ENCODE peak calls at places on chromosomes 6 and 20, in nine cellular contexts. One of them, this sample, is unnamed.

GRCh38 chr20:9235518-9235917 is 166.6 kb downstream of the PLCB4 start:
- DNase-seq in cardiac muscle cell: no peak
- DNase-seq in mammary epithelial cell: peak; percentile 38
- DNase-seq in GM23338: no peak
- DNase-seq in IMR-90: peak; percentile 75
- DNase-seq in A549: no peak
- DNase-seq in heart right ventricle: no peak
- DNase-seq in left ventricle myocardium inferior: no peak
- DNase-seq in astrocyte: peak; percentile 46
- DNase-seq in this sample: no peak

GRCh38 chr6:19303381-19303780 is 533.8 kb upstream of the ID4 start:
- DNase-seq in cardiac muscle cell: no peak
- DNase-seq in mammary epithelial cell: no peak
- DNase-seq in GM23338: no peak
- DNase-seq in IMR-90: no peak
- DNase-seq in A549: no peak
- DNase-seq in heart right ventricle: no peak
- DNase-seq in left ventricle myocardium inferior: no peak
- DNase-seq in astrocyte: peak; percentile 10
- DNase-seq in this sample: no peak

GRCh38 chr6:5634525-5634924 is 372.2 kb downstream of the NRN1 start:
- DNase-seq in cardiac muscle cell: no peak
- DNase-seq in mammary epithelial cell: no peak
- DNase-seq in GM23338: no peak
- DNase-seq in IMR-90: peak; percentile 8
- DNase-seq in A549: no peak
- DNase-seq in heart right ventricle: no peak
- DNase-seq in left ventricle myocardium inferior: no peak
- DNase-seq in astrocyte: no peak
- DNase-seq in this sample: no peak

GRCh38 chr6:136860043-136860442 is 37.7 kb downstream of the PEX7 start:
- DNase-seq in cardiac muscle cell: no peak
- DNase-seq in mammary epithelial cell: peak; percentile 12
- DNase-seq in GM23338: no peak
- DNase-seq in IMR-90: no peak
- DNase-seq in A549: no peak
- DNase-seq in heart right ventricle: no peak
- DNase-seq in left ventricle myocardium inferior: no peak
- DNase-seq in astrocyte: peak; percentile 5
- DNase-seq in this sample: no peak

GRCh38 chr20:29744071-29744470 is 1513.4 kb upstream of the DEFB115 start:
- DNase-seq in cardiac muscle cell: no peak
- DNase-seq in mammary epithelial cell: no peak
- DNase-seq in GM23338: no peak
- DNase-seq in IMR-90: no peak
- DNase-seq in A549: no peak
- DNase-seq in heart right ventricle: no peak
- DNase-seq in left ventricle myocardium inferior: no peak
- DNase-seq in astrocyte: no peak
- DNase-seq in this sample: no peak

GRCh38 chr6:138498575-138499302 is 555 bp downstream of the NHSL1 start:
- DNase-seq in cardiac muscle cell: no peak
- DNase-seq in mammary epithelial cell: no peak
- DNase-seq in GM23338: no peak
- DNase-seq in IMR-90: no peak
- DNase-seq in A549: no peak
- DNase-seq in heart right ventricle: no peak
- DNase-seq in left ventricle myocardium inferior: no peak
- DNase-seq in astrocyte: peak; percentile 32
- DNase-seq in this sample: no peak

GRCh38 chr6:2109796-2110195 is 135.6 kb downstream of the GMDS start:
- DNase-seq in cardiac muscle cell: no peak
- DNase-seq in mammary epithelial cell: no peak
- DNase-seq in GM23338: no peak
- DNase-seq in IMR-90: no peak
- DNase-seq in A549: no peak
- DNase-seq in heart right ventricle: no peak
- DNase-seq in left ventricle myocardium inferior: no peak
- DNase-seq in astrocyte: no peak
- DNase-seq in this sample: no peak

GRCh38 chr20:47809561-47809960 is 24.3 kb upstream of the SULF2 start:
- DNase-seq in cardiac muscle cell: no peak
- DNase-seq in mammary epithelial cell: peak; percentile 95
- DNase-seq in GM23338: no peak
- DNase-seq in IMR-90: no peak
- DNase-seq in A549: no peak
- DNase-seq in heart right ventricle: no peak
- DNase-seq in left ventricle myocardium inferior: no peak
- DNase-seq in astrocyte: peak; percentile 23
- DNase-seq in this sample: peak; percentile 75

GRCh38 chr6:107547061-107547840 is 57.3 kb downstream of the SOBP start:
- DNase-seq in cardiac muscle cell: no peak
- DNase-seq in mammary epithelial cell: no peak
- DNase-seq in GM23338: no peak
- DNase-seq in IMR-90: no peak
- DNase-seq in A549: no peak
- DNase-seq in heart right ventricle: no peak
- DNase-seq in left ventricle myocardium inferior: no peak
- DNase-seq in astrocyte: no peak
- DNase-seq in this sample: no peak

GRCh38 chr20:60453388-60453787 is 495.2 kb downstream of the CDH26 start:
- DNase-seq in cardiac muscle cell: no peak
- DNase-seq in mammary epithelial cell: no peak
- DNase-seq in GM23338: no peak
- DNase-seq in IMR-90: no peak
- DNase-seq in A549: no peak
- DNase-seq in heart right ventricle: no peak
- DNase-seq in left ventricle myocardium inferior: no peak
- DNase-seq in astrocyte: no peak
- DNase-seq in this sample: no peak

GRCh38 chr20:45962031-45962755 is 9.8 kb downstream of the ZNF335 start:
- DNase-seq in cardiac muscle cell: no peak
- DNase-seq in mammary epithelial cell: no peak
- DNase-seq in GM23338: no peak
- DNase-seq in IMR-90: no peak
- DNase-seq in A549: no peak
- DNase-seq in heart right ventricle: no peak
- DNase-seq in left ventricle myocardium inferior: no peak
- DNase-seq in astrocyte: no peak
- DNase-seq in this sample: peak; percentile 35

GRCh38 chr6:111173341-111173740 is 86.0 kb downstream of the SLC16A10 start:
- DNase-seq in cardiac muscle cell: no peak
- DNase-seq in mammary epithelial cell: peak; percentile 26
- DNase-seq in GM23338: peak; percentile 32
- DNase-seq in IMR-90: no peak
- DNase-seq in A549: no peak
- DNase-seq in heart right ventricle: no peak
- DNase-seq in left ventricle myocardium inferior: no peak
- DNase-seq in astrocyte: no peak
- DNase-seq in this sample: peak; percentile 55

GRCh38 chr6:101668496-101668895 is 275.0 kb downstream of the GRIK2 start:
- DNase-seq in cardiac muscle cell: no peak
- DNase-seq in mammary epithelial cell: peak; percentile 91
- DNase-seq in GM23338: no peak
- DNase-seq in IMR-90: no peak
- DNase-seq in A549: no peak
- DNase-seq in heart right ventricle: no peak
- DNase-seq in left ventricle myocardium inferior: no peak
- DNase-seq in astrocyte: peak; percentile 4
- DNase-seq in this sample: no peak

GRCh38 chr20:44356353-44356723 is 839 bp downstream of the HNF4A start:
- DNase-seq in cardiac muscle cell: no peak
- DNase-seq in mammary epithelial cell: no peak
- DNase-seq in GM23338: no peak
- DNase-seq in IMR-90: no peak
- DNase-seq in A549: no peak
- DNase-seq in heart right ventricle: no peak
- DNase-seq in left ventricle myocardium inferior: no peak
- DNase-seq in astrocyte: no peak
- DNase-seq in this sample: no peak

GRCh38 chr20:44354979-44355502 is 458 bp upstream of the HNF4A start:
- DNase-seq in cardiac muscle cell: no peak
- DNase-seq in mammary epithelial cell: no peak
- DNase-seq in GM23338: no peak
- DNase-seq in IMR-90: no peak
- DNase-seq in A549: peak; percentile 65
- DNase-seq in heart right ventricle: no peak
- DNase-seq in left ventricle myocardium inferior: no peak
- DNase-seq in astrocyte: no peak
- DNase-seq in this sample: no peak

GRCh38 chr20:44357020-44357419 is 1.5 kb downstream of the HNF4A start:
- DNase-seq in cardiac muscle cell: no peak
- DNase-seq in mammary epithelial cell: no peak
- DNase-seq in GM23338: no peak
- DNase-seq in IMR-90: no peak
- DNase-seq in A549: no peak
- DNase-seq in heart right ventricle: no peak
- DNase-seq in left ventricle myocardium inferior: no peak
- DNase-seq in astrocyte: no peak
- DNase-seq in this sample: no peak

GRCh38 chr20:44357555-44358130 is 2.1 kb downstream of the HNF4A start:
- DNase-seq in cardiac muscle cell: no peak
- DNase-seq in mammary epithelial cell: no peak
- DNase-seq in GM23338: no peak
- DNase-seq in IMR-90: no peak
- DNase-seq in A549: no peak
- DNase-seq in heart right ventricle: no peak
- DNase-seq in left ventricle myocardium inferior: peak; percentile 41
- DNase-seq in astrocyte: no peak
- DNase-seq in this sample: no peak

DNA sequence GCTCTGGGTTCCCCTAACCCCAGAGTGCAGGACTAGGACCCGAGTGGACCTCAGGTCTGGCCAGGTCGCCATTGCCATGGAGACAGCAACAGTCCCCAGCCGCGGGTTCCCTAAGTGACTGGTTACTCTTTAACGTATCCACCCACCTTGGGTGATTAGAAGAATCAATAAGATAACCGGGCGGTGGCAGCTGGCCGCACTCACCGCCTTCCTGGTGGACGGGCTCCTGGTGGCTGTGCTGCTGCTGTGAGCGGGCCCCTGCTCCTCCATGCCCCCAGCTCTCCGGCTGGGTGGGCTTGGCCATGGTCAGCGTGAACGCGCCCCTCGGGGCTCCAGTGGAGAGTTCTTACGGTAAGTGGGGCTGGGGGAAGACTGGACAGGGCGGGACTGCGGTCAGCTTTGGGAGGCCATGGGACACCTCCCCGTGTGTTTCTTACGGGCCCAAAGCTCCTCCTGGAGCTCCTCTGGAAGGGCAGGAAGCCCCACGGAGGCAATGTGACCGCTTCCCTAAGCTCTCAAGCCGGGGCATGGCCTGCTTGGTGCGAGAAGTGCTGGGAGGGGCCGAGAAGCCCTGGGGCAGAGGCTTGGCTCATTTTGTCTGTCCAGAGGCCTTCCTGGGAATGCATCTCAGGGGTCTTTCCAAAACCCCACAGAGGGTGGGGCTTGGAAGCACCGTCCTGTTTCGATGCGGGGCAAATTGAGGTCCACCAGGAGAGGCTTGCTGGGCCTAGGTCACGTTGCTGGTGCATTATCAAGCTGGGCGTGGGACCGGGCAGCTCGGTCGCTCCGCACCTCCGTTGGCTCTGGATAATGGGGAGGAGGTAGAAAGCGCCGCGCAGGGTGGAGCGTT is at the start of gene HNF4A:
- DNase-seq in cardiac muscle cell: no peak
- DNase-seq in mammary epithelial cell: no peak
- DNase-seq in GM23338: no peak
- DNase-seq in IMR-90: no peak
- DNase-seq in A549: peak; percentile 49
- DNase-seq in heart right ventricle: no peak
- DNase-seq in left ventricle myocardium inferior: no peak
- DNase-seq in astrocyte: no peak
- DNase-seq in this sample: no peak
- H3K4me3 ChIP-seq in cardiac muscle cell: no peak within 1 kb of the TSS
- H3K4me3 ChIP-seq in mammary epithelial cell: no peak within 1 kb of the TSS
- H3K4me3 ChIP-seq in GM23338: no peak within 1 kb of the TSS
- H3K4me3 ChIP-seq in IMR-90: no peak within 1 kb of the TSS
- H3K4me3 ChIP-seq in A549: peak within 1 kb of the TSS; percentile 65
- H3K4me3 ChIP-seq in heart right ventricle: no peak within 1 kb of the TSS
- H3K4me3 ChIP-seq in left ventricle myocardium inferior: no peak within 1 kb of the TSS
- H3K4me3 ChIP-seq in astrocyte: no peak within 1 kb of the TSS
- H3K4me3 ChIP-seq in this sample: peak within 1 kb of the TSS; percentile 80

GRCh38 chr6:166420351-166420750 is 37.6 kb upstream of the MPC1 start:
- DNase-seq in cardiac muscle cell: peak; percentile 12
- DNase-seq in mammary epithelial cell: no peak
- DNase-seq in GM23338: no peak
- DNase-seq in IMR-90: peak; percentile 21
- DNase-seq in A549: peak; percentile 25
- DNase-seq in heart right ventricle: no peak
- DNase-seq in left ventricle myocardium inferior: no peak
- DNase-seq in astrocyte: peak; percentile 9
- DNase-seq in this sample: no peak
- TF ChIP-seq CTCF in cardiac muscle cell: peak; percentile 13
- TF ChIP-seq CTCF in mammary epithelial cell: peak; percentile 7
- TF ChIP-seq CTCF in GM23338: no peak
- TF ChIP-seq CTCF in IMR-90: no peak
- TF ChIP-seq CTCF in A549: no peak
- TF ChIP-seq CTCF in heart right ventricle: peak; percentile 14
- TF ChIP-seq CTCF in left ventricle myocardium inferior: peak; percentile 33
- TF ChIP-seq CTCF in astrocyte: no peak
- TF ChIP-seq CTCF in this sample: peak; percentile 33

GRCh38 chr6:43481075-43481474 is 3.7 kb downstream of the TJAP1 start:
- DNase-seq in cardiac muscle cell: no peak
- DNase-seq in mammary epithelial cell: peak; percentile 79
- DNase-seq in GM23338: no peak
- DNase-seq in IMR-90: no peak
- DNase-seq in A549: no peak
- DNase-seq in heart right ventricle: no peak
- DNase-seq in left ventricle myocardium inferior: no peak
- DNase-seq in astrocyte: no peak
- DNase-seq in this sample: no peak
- H3K4me1 ChIP-seq in cardiac muscle cell: peaks cover 8% of the 10 kb centered on the region
- H3K4me1 ChIP-seq in mammary epithelial cell: peaks cover 50% of the 10 kb centered on the region
- H3K4me1 ChIP-seq in GM23338: peaks cover 45% of the 10 kb centered on the region
- H3K4me1 ChIP-seq in IMR-90: peaks cover 7% of the 10 kb centered on the region
- H3K4me1 ChIP-seq in A549: peaks cover 22% of the 10 kb centered on the region
- H3K4me1 ChIP-seq in heart right ventricle: peaks cover 30% of the 10 kb centered on the region
- H3K4me1 ChIP-seq in left ventricle myocardium inferior: peaks cover 67% of the 10 kb centered on the region
- H3K4me1 ChIP-seq in astrocyte: peaks cover 13% of the 10 kb centered on the region
- H3K4me1 ChIP-seq in this sample: peaks cover 5% of the 10 kb centered on the region

DNA sequence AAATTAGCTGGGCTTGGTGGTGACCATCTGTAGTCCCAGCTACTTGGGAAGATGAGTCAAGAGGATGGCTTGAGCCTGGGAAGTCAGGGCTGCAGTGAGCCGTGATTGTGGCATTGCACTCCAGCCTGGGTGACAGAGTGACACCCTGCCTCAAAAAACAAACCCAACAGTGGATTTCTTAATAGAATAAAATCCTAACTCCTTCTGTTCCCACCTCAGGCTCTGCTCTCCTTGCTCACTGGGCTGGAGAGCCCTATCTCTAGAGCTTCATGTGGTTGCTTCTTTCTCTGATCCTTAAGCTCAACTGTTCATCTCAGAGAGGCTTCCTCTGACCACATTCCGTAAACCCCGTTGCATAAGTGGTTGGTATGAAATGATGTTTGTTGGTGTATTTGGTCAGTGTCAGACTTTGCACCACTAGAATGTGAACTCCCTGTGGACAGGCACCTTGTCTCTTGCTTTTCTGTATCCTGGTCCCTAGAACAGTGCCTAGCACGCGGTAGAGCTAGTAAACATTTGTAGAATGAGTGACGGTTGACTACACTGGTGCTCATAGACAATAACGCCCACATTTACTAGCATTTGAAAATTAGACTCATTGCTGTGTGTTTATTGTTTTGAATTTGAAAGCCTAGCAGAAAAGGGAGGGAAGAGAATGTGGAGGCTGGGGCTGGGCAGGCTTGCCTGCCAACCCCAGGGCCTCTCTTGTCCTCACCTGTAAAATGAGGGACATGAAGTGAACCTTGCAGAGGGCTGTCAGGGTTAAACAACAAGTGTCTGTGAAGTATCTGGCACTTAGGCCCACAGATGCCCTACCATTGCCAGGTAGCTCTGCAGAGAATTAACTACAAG is 4.2 kb downstream of the MAPRE1 start:
- DNase-seq in cardiac muscle cell: no peak
- DNase-seq in mammary epithelial cell: no peak
- DNase-seq in GM23338: no peak
- DNase-seq in IMR-90: peak; percentile 22
- DNase-seq in A549: no peak
- DNase-seq in heart right ventricle: no peak
- DNase-seq in left ventricle myocardium inferior: no peak
- DNase-seq in astrocyte: peak; percentile 30
- DNase-seq in this sample: no peak
- H3K4me3 ChIP-seq in cardiac muscle cell: no peak overlapping the region
- H3K4me3 ChIP-seq in mammary epithelial cell: no peak overlapping the region
- H3K4me3 ChIP-seq in GM23338: no peak overlapping the region
- H3K4me3 ChIP-seq in IMR-90: no peak overlapping the region
- H3K4me3 ChIP-seq in A549: no peak overlapping the region
- H3K4me3 ChIP-seq in heart right ventricle: no peak overlapping the region
- H3K4me3 ChIP-seq in left ventricle myocardium inferior: no peak overlapping the region
- H3K4me3 ChIP-seq in astrocyte: no peak overlapping the region
- H3K4me3 ChIP-seq in this sample: peak overlapping the region; percentile 25